ENCODE peak calls at places on chromosome 6, in seven cellular contexts. One of them, this sample, is unnamed.

GRCh38 chr6:155108070-155108815 is 113.1 kb downstream of the TIAM2 start:
- DNase-seq in HT-29: no peak
- DNase-seq in cardiac muscle cell: peak
- DNase-seq in H54: no peak
- DNase-seq in activated CD4-positive, alpha-beta memory T cell treated with anti-CD3 and anti-CD28 coated beads, Interleukin-2, amount 10 ng/mL, durations not matched to agents 7 days and 5 days: no peak
- DNase-seq in psoas muscle: no peak
- DNase-seq in T-cell: no peak
- DNase-seq in this sample: no peak

GRCh38 chr6:96468681-96469224 is 52.9 kb upstream of the UFL1 start:
- DNase-seq in HT-29: no peak
- DNase-seq in cardiac muscle cell: no peak
- DNase-seq in H54: no peak
- DNase-seq in activated CD4-positive, alpha-beta memory T cell treated with anti-CD3 and anti-CD28 coated beads, Interleukin-2, amount 10 ng/mL, durations not matched to agents 7 days and 5 days: no peak
- DNase-seq in psoas muscle: no peak
- DNase-seq in T-cell: no peak
- DNase-seq in this sample: peak

GRCh38 chr6:169328112-169328801 is 74.6 kb upstream of the THBS2 start:
- DNase-seq in HT-29: no peak
- DNase-seq in cardiac muscle cell: no peak
- DNase-seq in H54: peak
- DNase-seq in activated CD4-positive, alpha-beta memory T cell treated with anti-CD3 and anti-CD28 coated beads, Interleukin-2, amount 10 ng/mL, durations not matched to agents 7 days and 5 days: no peak
- DNase-seq in psoas muscle: peak
- DNase-seq in T-cell: no peak
- DNase-seq in this sample: no peak

GRCh38 chr6:14799928-14800327 is 445.9 kb upstream of the JARID2 start:
- DNase-seq in HT-29: peak
- DNase-seq in cardiac muscle cell: peak
- DNase-seq in H54: peak
- DNase-seq in activated CD4-positive, alpha-beta memory T cell treated with anti-CD3 and anti-CD28 coated beads, Interleukin-2, amount 10 ng/mL, durations not matched to agents 7 days and 5 days: peak
- DNase-seq in psoas muscle: peak
- DNase-seq in T-cell: no peak
- DNase-seq in this sample: peak

GRCh38 chr6:38509713-38510112 is 130.0 kb downstream of the BTBD9 start:
- DNase-seq in HT-29: no peak
- DNase-seq in cardiac muscle cell: no peak
- DNase-seq in H54: no peak
- DNase-seq in activated CD4-positive, alpha-beta memory T cell treated with anti-CD3 and anti-CD28 coated beads, Interleukin-2, amount 10 ng/mL, durations not matched to agents 7 days and 5 days: no peak
- DNase-seq in psoas muscle: no peak
- DNase-seq in T-cell: no peak
- DNase-seq in this sample: no peak

GRCh38 chr6:3209114-3210023 is 18.1 kb downstream of the TUBB2B start:
- DNase-seq in HT-29: peak
- DNase-seq in cardiac muscle cell: peak
- DNase-seq in H54: peak
- DNase-seq in activated CD4-positive, alpha-beta memory T cell treated with anti-CD3 and anti-CD28 coated beads, Interleukin-2, amount 10 ng/mL, durations not matched to agents 7 days and 5 days: peak
- DNase-seq in psoas muscle: peak
- DNase-seq in T-cell: no peak
- DNase-seq in this sample: peak

GRCh38 chr6:158595223-158595622 is 35.3 kb downstream of the TMEM181 start:
- DNase-seq in HT-29: no peak
- DNase-seq in cardiac muscle cell: no peak
- DNase-seq in H54: no peak
- DNase-seq in activated CD4-positive, alpha-beta memory T cell treated with anti-CD3 and anti-CD28 coated beads, Interleukin-2, amount 10 ng/mL, durations not matched to agents 7 days and 5 days: no peak
- DNase-seq in psoas muscle: no peak
- DNase-seq in T-cell: peak
- DNase-seq in this sample: no peak

GRCh38 chr6:3687847-3688246 is 63.7 kb downstream of the PXDC1 start:
- DNase-seq in HT-29: no peak
- DNase-seq in cardiac muscle cell: no peak
- DNase-seq in H54: no peak
- DNase-seq in activated CD4-positive, alpha-beta memory T cell treated with anti-CD3 and anti-CD28 coated beads, Interleukin-2, amount 10 ng/mL, durations not matched to agents 7 days and 5 days: no peak
- DNase-seq in psoas muscle: no peak
- DNase-seq in T-cell: no peak
- DNase-seq in this sample: peak